ENCODE peak calls at places on chromosome 21, in five cellular contexts. M is right lobe of liver, L is upper lobe of right lung, R is PC-3, Q is neural progenitor cell. V is an unnamed sample.

GRCh38 chr21:27058673-27059365 is 91.9 kb upstream of the ADAMTS5 start:
- DNase-seq in Q (no peak), L (no peak), M (no peak), R (no peak), V (no peak)

GRCh38 chr21:19913995-19914394 is 1084.2 kb upstream of the NCAM2 start:
- DNase-seq in M (no peak), L (no peak), R (no peak), Q (no peak), V (no peak)

GRCh38 chr21:29526545-29526944 is 227.8 kb downstream of the BACH1 start:
- DNase-seq in Q (no peak), R (no peak), L (no peak), M (no peak), V (no peak)

GRCh38 chr21:26840912-26841311 is 4.3 kb downstream of the ADAMTS1 start:
- DNase-seq in R (peak), M (no peak), L (no peak), Q (no peak), V (no peak)

GRCh38 chr21:33699277-33699676 is 57.0 kb downstream of the ITSN1 start:
- DNase-seq in Q (no peak), M (no peak), R (no peak), L (no peak), V (no peak)

GRCh38 chr21:34336756-34337391 is 26.9 kb upstream of the KCNE2 start:
- DNase-seq in Q (no peak), L (no peak), R (no peak), M (no peak), V (no peak)

GRCh38 chr21:40117236-40117635 is 250.0 kb downstream of the PCP4 start:
- DNase-seq in M (no peak), R (no peak), L (no peak), Q (no peak), V (no peak)

GRCh38 chr21:33712022-33712803 is 69.9 kb downstream of the ITSN1 start:
- DNase-seq in Q (no peak), M (no peak), L (no peak), R (no peak), V (no peak)

GRCh38 chr21:35254006-35254751 is 205.1 kb upstream of the RUNX1 start:
- DNase-seq in R (peak), M (no peak), Q (no peak), L (no peak), V (peak)

GRCh38 chr21:36097427-36098230 is 27.8 kb downstream of the CBR1 start:
- DNase-seq in M (no peak), L (no peak), R (peak), Q (no peak), V (no peak)

GRCh38 chr21:36141513-36141925 is 6.6 kb downstream of the CBR3 start:
- DNase-seq in M (peak), R (peak), L (peak), Q (peak), V (peak)

GRCh38 chr21:15422761-15423160 is 307.0 kb upstream of the USP25 start:
- DNase-seq in R (peak), Q (no peak), M (no peak), L (no peak), V (no peak)

GRCh38 chr21:33914188-33914587 is 1.4 kb downstream of the ATP5PO start:
- DNase-seq in Q (no peak), R (peak), M (no peak), L (no peak), V (no peak)

GRCh38 chr21:14120091-14120734 is 90.5 kb downstream of the LIPI start:
- DNase-seq in L (no peak), M (peak), R (peak), Q (peak), V (no peak)

GRCh38 chr21:25756190-25756932 is 21.6 kb downstream of the GABPA start:
- DNase-seq in Q (no peak), M (no peak), R (no peak), L (no peak), V (no peak)

GRCh38 chr21:25750085-25750484 is 15.3 kb downstream of the GABPA start:
- DNase-seq in Q (no peak), M (no peak), R (no peak), L (no peak), V (no peak)

GRCh38 chr21:25752389-25752788 is 17.6 kb downstream of the GABPA start:
- DNase-seq in M (no peak), R (no peak), Q (no peak), L (no peak), V (no peak)
- H3K27ac ChIP-seq in M (no peak), R (no peak), Q (no peak), L (no peak), V (no peak)

DNA sequence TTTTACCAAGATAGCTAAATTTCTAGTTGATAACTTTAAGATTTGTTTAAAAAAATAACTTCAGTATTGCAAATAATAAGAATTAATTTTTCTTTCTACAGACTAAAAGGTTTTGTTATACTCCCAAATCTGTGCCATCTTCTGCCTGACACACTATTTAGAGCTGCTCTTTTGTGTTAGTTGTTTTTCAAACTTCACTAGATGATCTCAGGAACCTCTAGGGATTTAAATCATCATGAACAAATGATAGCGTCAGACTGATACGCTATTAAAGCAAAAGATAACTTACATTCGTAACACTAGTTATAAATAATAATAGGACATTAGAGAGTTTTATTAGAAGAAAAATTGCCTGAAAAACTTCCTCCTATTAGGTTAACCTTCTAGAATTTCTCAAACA is 243.1 kb upstream of the CXADR start:
- DNase-seq in L (no peak), Q (no peak), R (no peak), M (no peak), V (no peak)
- H3K27ac ChIP-seq in L (no peak), Q (no peak), R (no peak), M (no peak), V (no peak)

GRCh38 chr21:43343095-43343991 is 83.6 kb downstream of the SIK1 start:
- DNase-seq in L (peak), R (peak), M (peak), Q (no peak), V (peak)
- H3K27ac ChIP-seq in L (peak), R (no peak), M (no peak), Q (no peak), V (peak)

GRCh38 chr21:39104911-39105310 is 78.3 kb downstream of the PSMG1 start:
- DNase-seq in Q (peak), L (no peak), M (no peak), R (no peak), V (no peak)
- H3K27ac ChIP-seq in Q (peak), L (peak), M (no peak), R (no peak), V (peak)

DNA sequence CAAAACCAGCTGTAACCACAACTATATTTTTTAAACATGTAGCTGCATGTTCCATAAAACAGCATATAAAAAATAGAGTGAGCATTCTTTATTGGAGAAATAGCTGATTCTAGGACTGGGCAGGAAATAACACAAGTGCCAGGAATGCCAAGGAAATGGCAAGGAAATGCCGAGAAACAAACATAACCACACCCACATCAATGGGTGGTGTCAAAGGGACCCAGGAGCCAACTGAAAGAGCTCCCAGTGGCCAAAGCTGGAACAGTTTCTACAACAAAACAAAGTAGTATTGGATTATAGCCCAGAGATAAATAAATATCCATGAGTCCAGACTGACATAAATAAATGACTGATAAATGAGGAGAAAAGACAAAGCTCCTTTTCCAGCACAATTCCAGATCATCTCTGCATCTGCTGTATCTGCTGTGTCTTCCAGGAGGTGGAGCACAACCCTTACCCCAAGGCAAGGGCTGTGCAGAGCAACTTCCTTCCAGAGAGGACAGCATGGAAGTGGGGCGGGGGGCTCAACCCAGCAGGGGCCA is 28.1 kb downstream of the ADARB1 start:
- DNase-seq in R (peak), Q (no peak), L (no peak), M (no peak), V (peak)
- H3K27ac ChIP-seq in R (peak), Q (no peak), L (peak), M (no peak), V (no peak)

GRCh38 chr21:32423846-32424535 is 11.5 kb downstream of the EVA1C start:
- DNase-seq in R (peak), M (no peak), Q (no peak), L (no peak), V (no peak)
- H3K27ac ChIP-seq in R (peak), M (no peak), Q (no peak), L (no peak), V (peak)

DNA sequence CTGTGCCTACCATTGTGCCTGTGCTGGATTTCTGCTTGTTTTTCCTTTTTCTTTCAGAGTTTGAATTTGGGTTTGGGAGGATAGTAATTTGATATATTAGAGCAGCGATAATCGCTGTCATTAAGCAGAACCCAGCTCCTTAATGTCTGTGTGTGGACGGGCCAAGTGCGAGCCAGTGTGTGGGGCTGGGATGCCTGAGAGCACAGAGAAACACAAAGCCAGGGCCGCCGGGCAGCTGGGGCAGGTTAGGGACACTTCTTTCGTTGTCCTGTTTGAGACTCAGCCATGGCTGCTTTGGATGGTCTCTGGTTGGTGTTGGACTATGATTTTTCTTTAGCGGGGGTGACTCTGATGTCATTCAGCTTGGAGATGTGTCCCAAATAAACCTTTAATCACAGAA is 33.3 kb downstream of the ABCG1 start:
- DNase-seq in M (no peak), R (no peak), Q (no peak), L (no peak), V (no peak)
- H3K27ac ChIP-seq in M (no peak), R (no peak), Q (no peak), L (no peak), V (no peak)

GRCh38 chr21:42534361-42534900 is 20.8 kb downstream of the SLC37A1 start:
- DNase-seq in L (peak), R (no peak), M (no peak), Q (no peak), V (no peak)
- H3K27ac ChIP-seq in L (no peak), R (no peak), M (no peak), Q (no peak), V (peak)

DNA sequence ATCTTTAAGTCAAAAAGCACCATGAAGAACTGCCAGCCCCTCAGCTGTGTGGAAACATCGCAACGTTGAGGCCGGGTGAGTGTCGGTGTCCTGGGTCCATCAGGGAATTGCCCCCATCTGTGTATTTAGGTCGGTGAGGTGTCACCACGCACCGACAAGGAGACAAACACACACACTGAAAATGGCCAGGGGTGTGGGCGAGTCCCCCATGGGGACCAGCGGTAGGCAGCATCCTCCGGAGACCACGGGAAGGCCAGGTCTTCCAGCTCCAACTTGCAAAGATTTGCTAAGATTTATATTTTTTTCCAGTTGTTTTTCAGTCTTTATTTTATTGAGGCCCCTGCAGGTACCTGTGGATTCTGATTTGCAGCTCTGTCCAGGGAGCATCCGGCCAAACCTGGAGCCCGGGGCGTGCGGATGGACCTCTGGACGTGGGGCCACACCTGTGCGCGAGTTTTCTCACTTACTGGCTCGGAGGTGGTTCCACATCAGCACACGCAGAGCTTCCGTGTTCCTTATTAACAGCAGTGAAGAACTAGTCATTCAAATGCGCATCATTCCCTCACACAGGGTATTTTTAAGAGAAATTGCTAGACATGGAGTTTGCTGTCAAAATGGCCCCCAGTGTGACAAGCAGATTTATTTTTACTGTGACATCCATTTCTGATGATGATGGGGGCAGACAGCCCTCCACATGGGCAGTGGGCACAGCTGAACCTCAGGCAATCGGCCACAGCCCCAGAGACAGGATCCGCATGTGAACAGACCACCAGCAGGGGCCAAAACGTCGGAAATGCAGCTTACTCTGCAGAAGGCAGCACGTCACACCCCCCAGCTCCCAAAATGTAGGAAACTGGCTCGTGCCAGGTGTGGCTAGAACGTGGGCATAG is 17.2 kb upstream of the SLC19A1 start:
- DNase-seq in M (no peak), R (no peak), L (peak), Q (no peak), V (no peak)
- H3K27ac ChIP-seq in M (no peak), R (no peak), L (no peak), Q (no peak), V (no peak)

V was measured in prostate gland.